ENCODE peak calls at places on chromosomes 3 and 15, in six cellular contexts. One of them, this sample, is unnamed.

GRCh38 chr3:75782506-75782905 is 2.8 kb downstream of the ZNF717 start:
- DNase-seq in endothelial cell of umbilical vein: no peak
- DNase-seq in SK-N-MC: no peak
- DNase-seq in GM12878: no peak
- DNase-seq in transverse colon: no peak
- DNase-seq in stomach: no peak
- DNase-seq in this sample: no peak

GRCh38 chr3:113136071-113136470 is 75.3 kb upstream of the BOC start:
- DNase-seq in endothelial cell of umbilical vein: peak
- DNase-seq in SK-N-MC: no peak
- DNase-seq in GM12878: no peak
- DNase-seq in transverse colon: no peak
- DNase-seq in stomach: no peak
- DNase-seq in this sample: no peak

GRCh38 chr15:48090115-48090514 is 30.7 kb upstream of the SLC24A5 start:
- DNase-seq in endothelial cell of umbilical vein: no peak
- DNase-seq in SK-N-MC: no peak
- DNase-seq in GM12878: no peak
- DNase-seq in transverse colon: peak
- DNase-seq in stomach: no peak
- DNase-seq in this sample: no peak

GRCh38 chr3:108125550-108126071 is 34.8 kb upstream of the CD47 start:
- DNase-seq in endothelial cell of umbilical vein: peak
- DNase-seq in SK-N-MC: no peak
- DNase-seq in GM12878: peak
- DNase-seq in transverse colon: peak
- DNase-seq in stomach: no peak
- DNase-seq in this sample: no peak

GRCh38 chr3:31472479-31473390 is 60.0 kb upstream of the STT3B start:
- DNase-seq in endothelial cell of umbilical vein: no peak
- DNase-seq in SK-N-MC: no peak
- DNase-seq in GM12878: no peak
- DNase-seq in transverse colon: no peak
- DNase-seq in stomach: no peak
- DNase-seq in this sample: no peak

GRCh38 chr3:144692488-144692887 is 720.9 kb downstream of the DIPK2A start:
- DNase-seq in endothelial cell of umbilical vein: no peak
- DNase-seq in SK-N-MC: no peak
- DNase-seq in GM12878: no peak
- DNase-seq in transverse colon: no peak
- DNase-seq in stomach: no peak
- DNase-seq in this sample: no peak

GRCh38 chr15:42036112-42036905 is 15.5 kb upstream of the PLA2G4E start:
- DNase-seq in endothelial cell of umbilical vein: no peak
- DNase-seq in SK-N-MC: no peak
- DNase-seq in GM12878: no peak
- DNase-seq in transverse colon: no peak
- DNase-seq in stomach: no peak
- DNase-seq in this sample: no peak

GRCh38 chr3:106711650-106712049 is 665.6 kb upstream of the CCDC54 start:
- DNase-seq in endothelial cell of umbilical vein: no peak
- DNase-seq in SK-N-MC: no peak
- DNase-seq in GM12878: no peak
- DNase-seq in transverse colon: no peak
- DNase-seq in stomach: no peak
- DNase-seq in this sample: no peak

GRCh38 chr3:10008588-10009344 is 17.5 kb upstream of the FANCD2 start:
- DNase-seq in endothelial cell of umbilical vein: peak
- DNase-seq in SK-N-MC: no peak
- DNase-seq in GM12878: no peak
- DNase-seq in transverse colon: peak
- DNase-seq in stomach: peak
- DNase-seq in this sample: peak

GRCh38 chr15:77644543-77645247 is 12.0 kb upstream of the LINGO1 start:
- DNase-seq in endothelial cell of umbilical vein: no peak
- DNase-seq in SK-N-MC: no peak
- DNase-seq in GM12878: no peak
- DNase-seq in transverse colon: peak
- DNase-seq in stomach: no peak
- DNase-seq in this sample: no peak

GRCh38 chr3:143480306-143480852 is 360.8 kb downstream of the CHST2 start:
- DNase-seq in endothelial cell of umbilical vein: peak
- DNase-seq in SK-N-MC: no peak
- DNase-seq in GM12878: no peak
- DNase-seq in transverse colon: no peak
- DNase-seq in stomach: no peak
- DNase-seq in this sample: no peak

GRCh38 chr15:65052956-65053355 is 7.8 kb downstream of the SLC51B start:
- DNase-seq in endothelial cell of umbilical vein: no peak
- DNase-seq in SK-N-MC: no peak
- DNase-seq in GM12878: no peak
- DNase-seq in transverse colon: no peak
- DNase-seq in stomach: no peak
- DNase-seq in this sample: no peak

GRCh38 chr3:115788921-115789470 is 165.7 kb downstream of the GAP43 start:
- DNase-seq in endothelial cell of umbilical vein: no peak
- DNase-seq in SK-N-MC: no peak
- DNase-seq in GM12878: no peak
- DNase-seq in transverse colon: no peak
- DNase-seq in stomach: no peak
- DNase-seq in this sample: no peak

GRCh38 chr3:48268381-48268935 is 27.6 kb downstream of the ZNF589 start:
- DNase-seq in endothelial cell of umbilical vein: no peak
- DNase-seq in SK-N-MC: no peak
- DNase-seq in GM12878: peak
- DNase-seq in transverse colon: peak
- DNase-seq in stomach: peak
- DNase-seq in this sample: no peak

GRCh38 chr3:160678447-160678846 is 1.5 kb downstream of the ARL14 start:
- DNase-seq in endothelial cell of umbilical vein: peak
- DNase-seq in SK-N-MC: peak
- DNase-seq in GM12878: no peak
- DNase-seq in transverse colon: peak
- DNase-seq in stomach: no peak
- DNase-seq in this sample: no peak

GRCh38 chr15:81038975-81039607 is 38.4 kb downstream of the TLNRD1 start:
- DNase-seq in endothelial cell of umbilical vein: peak
- DNase-seq in SK-N-MC: no peak
- DNase-seq in GM12878: no peak
- DNase-seq in transverse colon: no peak
- DNase-seq in stomach: peak
- DNase-seq in this sample: no peak

GRCh38 chr3:64490180-64490579 is 197.6 kb downstream of the ADAMTS9 start:
- DNase-seq in endothelial cell of umbilical vein: no peak
- DNase-seq in SK-N-MC: no peak
- DNase-seq in GM12878: no peak
- DNase-seq in transverse colon: no peak
- DNase-seq in stomach: no peak
- DNase-seq in this sample: no peak

GRCh38 chr3:155387571-155387970 is 94.1 kb upstream of the STRIT1 start:
- DNase-seq in endothelial cell of umbilical vein: no peak
- DNase-seq in SK-N-MC: no peak
- DNase-seq in GM12878: no peak
- DNase-seq in transverse colon: no peak
- DNase-seq in stomach: no peak
- DNase-seq in this sample: no peak

GRCh38 chr3:49716169-49716568 is 3.3 kb downstream of the AMIGO3 start:
- DNase-seq in endothelial cell of umbilical vein: no peak
- DNase-seq in SK-N-MC: no peak
- DNase-seq in GM12878: no peak
- DNase-seq in transverse colon: no peak
- DNase-seq in stomach: no peak
- DNase-seq in this sample: peak

GRCh38 chr3:90011996-90012395 is 904.6 kb downstream of the EPHA3 start:
- DNase-seq in endothelial cell of umbilical vein: no peak
- DNase-seq in SK-N-MC: no peak
- DNase-seq in GM12878: no peak
- DNase-seq in transverse colon: no peak
- DNase-seq in stomach: no peak
- DNase-seq in this sample: no peak

GRCh38 chr3:46897829-46898320 is 20.4 kb downstream of the PTH1R start:
- DNase-seq in endothelial cell of umbilical vein: no peak
- DNase-seq in SK-N-MC: no peak
- DNase-seq in GM12878: no peak
- DNase-seq in transverse colon: no peak
- DNase-seq in stomach: no peak
- DNase-seq in this sample: no peak

GRCh38 chr15:49066374-49066773 is 20.1 kb upstream of the SECISBP2L start:
- DNase-seq in endothelial cell of umbilical vein: no peak
- DNase-seq in SK-N-MC: no peak
- DNase-seq in GM12878: no peak
- DNase-seq in transverse colon: no peak
- DNase-seq in stomach: no peak
- DNase-seq in this sample: no peak

GRCh38 chr15:63556246-63556645 is 40.9 kb upstream of the FBXL22 start:
- DNase-seq in endothelial cell of umbilical vein: no peak
- DNase-seq in SK-N-MC: no peak
- DNase-seq in GM12878: no peak
- DNase-seq in transverse colon: no peak
- DNase-seq in stomach: no peak
- DNase-seq in this sample: no peak

GRCh38 chr15:79078763-79079395 is 11.7 kb downstream of the RASGRF1 start:
- DNase-seq in endothelial cell of umbilical vein: no peak
- DNase-seq in SK-N-MC: no peak
- DNase-seq in GM12878: no peak
- DNase-seq in transverse colon: no peak
- DNase-seq in stomach: no peak
- DNase-seq in this sample: no peak

GRCh38 chr3:12194209-12194608 is 35.5 kb upstream of the TIMP4 start:
- DNase-seq in endothelial cell of umbilical vein: peak
- DNase-seq in SK-N-MC: no peak
- DNase-seq in GM12878: peak
- DNase-seq in transverse colon: no peak
- DNase-seq in stomach: no peak
- DNase-seq in this sample: no peak

GRCh38 chr3:15097889-15098288 is 1.1 kb downstream of the RBSN start:
- DNase-seq in endothelial cell of umbilical vein: no peak
- DNase-seq in SK-N-MC: no peak
- DNase-seq in GM12878: peak
- DNase-seq in transverse colon: no peak
- DNase-seq in stomach: no peak
- DNase-seq in this sample: no peak

GRCh38 chr3:53748512-53749271 is 97.5 kb downstream of the CHDH start:
- DNase-seq in endothelial cell of umbilical vein: no peak
- DNase-seq in SK-N-MC: no peak
- DNase-seq in GM12878: peak
- DNase-seq in transverse colon: no peak
- DNase-seq in stomach: no peak
- DNase-seq in this sample: peak

GRCh38 chr3:126954141-126954845 is 28.6 kb upstream of the PLXNA1 start:
- DNase-seq in endothelial cell of umbilical vein: no peak
- DNase-seq in SK-N-MC: no peak
- DNase-seq in GM12878: no peak
- DNase-seq in transverse colon: no peak
- DNase-seq in stomach: no peak
- DNase-seq in this sample: peak

GRCh38 chr3:134054881-134055280 is 25.2 kb upstream of the SLCO2A1 start:
- DNase-seq in endothelial cell of umbilical vein: no peak
- DNase-seq in SK-N-MC: no peak
- DNase-seq in GM12878: no peak
- DNase-seq in transverse colon: no peak
- DNase-seq in stomach: no peak
- DNase-seq in this sample: no peak

GRCh38 chr15:23003736-23004135 is 23.6 kb upstream of the CYFIP1 start:
- DNase-seq in endothelial cell of umbilical vein: no peak
- DNase-seq in SK-N-MC: no peak
- DNase-seq in GM12878: no peak
- DNase-seq in transverse colon: no peak
- DNase-seq in stomach: no peak
- DNase-seq in this sample: peak

GRCh38 chr3:88896026-88896425 is 211.4 kb upstream of the EPHA3 start:
- DNase-seq in endothelial cell of umbilical vein: no peak
- DNase-seq in SK-N-MC: no peak
- DNase-seq in GM12878: no peak
- DNase-seq in transverse colon: no peak
- DNase-seq in stomach: no peak
- DNase-seq in this sample: no peak
- TF ChIP-seq POLR2AphosphoS5 in endothelial cell of umbilical vein: no peak
- TF ChIP-seq POLR2AphosphoS5 in SK-N-MC: no peak
- TF ChIP-seq POLR2AphosphoS5 in GM12878: no peak
- TF ChIP-seq POLR2AphosphoS5 in transverse colon: no peak
- TF ChIP-seq POLR2AphosphoS5 in stomach: no peak
- TF ChIP-seq POLR2AphosphoS5 in this sample: no peak

DNA sequence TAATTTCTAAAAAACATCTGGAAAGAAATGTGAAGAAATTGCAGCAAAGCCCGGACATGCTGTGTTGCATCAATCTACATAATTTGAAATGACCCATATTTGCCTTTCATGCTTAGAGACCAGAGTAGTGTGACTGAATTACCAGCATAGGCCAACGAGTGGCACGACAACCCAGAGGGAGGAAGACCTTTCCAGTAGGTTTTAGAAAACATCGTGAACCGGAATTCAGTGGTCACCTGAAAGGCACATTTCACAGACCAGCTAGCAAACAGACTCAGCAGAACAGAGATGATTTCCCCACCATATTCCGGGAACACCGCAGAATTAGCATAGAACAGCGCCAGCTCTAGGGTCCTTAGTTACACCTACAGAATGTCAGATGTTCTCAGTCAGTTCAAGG is 620.0 kb upstream of the ZNF385D start:
- DNase-seq in endothelial cell of umbilical vein: no peak
- DNase-seq in SK-N-MC: no peak
- DNase-seq in GM12878: no peak
- DNase-seq in transverse colon: no peak
- DNase-seq in stomach: no peak
- DNase-seq in this sample: no peak
- H3K4me3 ChIP-seq in endothelial cell of umbilical vein: no peak
- H3K4me3 ChIP-seq in SK-N-MC: no peak
- H3K4me3 ChIP-seq in GM12878: no peak
- H3K4me3 ChIP-seq in transverse colon: no peak
- H3K4me3 ChIP-seq in stomach: no peak
- H3K4me3 ChIP-seq in this sample: no peak

GRCh38 chr3:43203022-43203421 is 83.3 kb upstream of the SNRK start:
- DNase-seq in endothelial cell of umbilical vein: no peak
- DNase-seq in SK-N-MC: no peak
- DNase-seq in GM12878: no peak
- DNase-seq in transverse colon: no peak
- DNase-seq in stomach: no peak
- DNase-seq in this sample: no peak
- TF ChIP-seq POLR2AphosphoS5 in endothelial cell of umbilical vein: no peak
- TF ChIP-seq POLR2AphosphoS5 in SK-N-MC: no peak
- TF ChIP-seq POLR2AphosphoS5 in GM12878: no peak
- TF ChIP-seq POLR2AphosphoS5 in transverse colon: no peak
- TF ChIP-seq POLR2AphosphoS5 in stomach: no peak
- TF ChIP-seq POLR2AphosphoS5 in this sample: no peak

GRCh38 chr3:66038384-66038725 is 363 bp downstream of the MAGI1 start:
- DNase-seq in endothelial cell of umbilical vein: no peak
- DNase-seq in SK-N-MC: no peak
- DNase-seq in GM12878: no peak
- DNase-seq in transverse colon: no peak
- DNase-seq in stomach: no peak
- DNase-seq in this sample: no peak
- H3K4me3 ChIP-seq in endothelial cell of umbilical vein: peak
- H3K4me3 ChIP-seq in SK-N-MC: peak
- H3K4me3 ChIP-seq in GM12878: peak
- H3K4me3 ChIP-seq in transverse colon: peak
- H3K4me3 ChIP-seq in stomach: peak
- H3K4me3 ChIP-seq in this sample: peak